ENCODE peak calls at places on chromosome 11, in nine cellular contexts. One of them, this sample, is unnamed.

GRCh38 chr11:61110255-61111059 is 8.2 kb downstream of the CD5 start:
- DNase-seq in stomach: no peak
- DNase-seq in HCT116: no peak
- DNase-seq in prostate gland: no peak
- DNase-seq in H1: no peak
- DNase-seq in transverse colon: no peak
- DNase-seq in spleen: no peak
- DNase-seq in GM23338: no peak
- DNase-seq in suprapubic skin: no peak
- DNase-seq in this sample: no peak

GRCh38 chr11:81071641-81072040 is 1630.8 kb upstream of the TENM4 start:
- DNase-seq in GM23338: no peak
- DNase-seq in prostate gland: no peak
- DNase-seq in suprapubic skin: no peak
- DNase-seq in spleen: no peak
- DNase-seq in HCT116: no peak
- DNase-seq in stomach: no peak
- DNase-seq in H1: no peak
- DNase-seq in transverse colon: no peak
- DNase-seq in this sample: no peak

GRCh38 chr11:45766469-45766868 is 38.5 kb upstream of the SLC35C1 start:
- DNase-seq in HCT116: no peak
- DNase-seq in suprapubic skin: no peak
- DNase-seq in transverse colon: no peak
- DNase-seq in stomach: peak; percentile 4
- DNase-seq in prostate gland: no peak
- DNase-seq in H1: no peak
- DNase-seq in spleen: no peak
- DNase-seq in GM23338: no peak
- DNase-seq in this sample: no peak

GRCh38 chr11:19806251-19806650 is 93.6 kb downstream of the NAV2 start:
- DNase-seq in transverse colon: no peak
- DNase-seq in prostate gland: no peak
- DNase-seq in suprapubic skin: no peak
- DNase-seq in stomach: no peak
- DNase-seq in spleen: no peak
- DNase-seq in H1: no peak
- DNase-seq in GM23338: no peak
- DNase-seq in HCT116: no peak
- DNase-seq in this sample: no peak

GRCh38 chr11:114321621-114322257 is 25.5 kb downstream of the NNMT start:
- DNase-seq in GM23338: no peak
- DNase-seq in spleen: no peak
- DNase-seq in suprapubic skin: no peak
- DNase-seq in HCT116: no peak
- DNase-seq in prostate gland: no peak
- DNase-seq in stomach: no peak
- DNase-seq in transverse colon: no peak
- DNase-seq in H1: no peak
- DNase-seq in this sample: no peak

GRCh38 chr11:124170801-124171586 is 12.2 kb upstream of the OR10D3 start:
- DNase-seq in prostate gland: no peak
- DNase-seq in HCT116: no peak
- DNase-seq in stomach: no peak
- DNase-seq in transverse colon: no peak
- DNase-seq in suprapubic skin: no peak
- DNase-seq in H1: no peak
- DNase-seq in spleen: no peak
- DNase-seq in GM23338: peak; percentile 34
- DNase-seq in this sample: no peak

GRCh38 chr11:15933896-15934625 is 422.3 kb downstream of the SOX6 start:
- DNase-seq in prostate gland: no peak
- DNase-seq in spleen: no peak
- DNase-seq in HCT116: no peak
- DNase-seq in transverse colon: no peak
- DNase-seq in suprapubic skin: no peak
- DNase-seq in H1: peak; percentile 7
- DNase-seq in stomach: no peak
- DNase-seq in GM23338: no peak
- DNase-seq in this sample: no peak

GRCh38 chr11:94583213-94583884 is 16.2 kb downstream of the PIWIL4 start:
- DNase-seq in transverse colon: no peak
- DNase-seq in spleen: no peak
- DNase-seq in prostate gland: no peak
- DNase-seq in HCT116: no peak
- DNase-seq in suprapubic skin: no peak
- DNase-seq in GM23338: no peak
- DNase-seq in H1: no peak
- DNase-seq in stomach: no peak
- DNase-seq in this sample: no peak

GRCh38 chr11:6681949-6682348 is 1.2 kb downstream of the MRPL17 start:
- DNase-seq in transverse colon: no peak
- DNase-seq in spleen: no peak
- DNase-seq in H1: no peak
- DNase-seq in suprapubic skin: no peak
- DNase-seq in prostate gland: no peak
- DNase-seq in GM23338: no peak
- DNase-seq in HCT116: no peak
- DNase-seq in stomach: no peak
- DNase-seq in this sample: no peak

GRCh38 chr11:14418801-14419417 is 59.9 kb upstream of the RRAS2 start:
- DNase-seq in suprapubic skin: no peak
- DNase-seq in HCT116: peak; percentile 48
- DNase-seq in prostate gland: no peak
- DNase-seq in GM23338: peak; percentile 92
- DNase-seq in H1: no peak
- DNase-seq in transverse colon: no peak
- DNase-seq in stomach: no peak
- DNase-seq in spleen: no peak
- DNase-seq in this sample: no peak

GRCh38 chr11:107973641-107974040 is 35.1 kb upstream of the CUL5 start:
- DNase-seq in suprapubic skin: no peak
- DNase-seq in H1: no peak
- DNase-seq in HCT116: no peak
- DNase-seq in prostate gland: no peak
- DNase-seq in GM23338: no peak
- DNase-seq in stomach: no peak
- DNase-seq in spleen: no peak
- DNase-seq in transverse colon: no peak
- DNase-seq in this sample: no peak

GRCh38 chr11:2857918-2858317 is 27.7 kb downstream of the CDKN1C start:
- DNase-seq in spleen: no peak
- DNase-seq in transverse colon: no peak
- DNase-seq in H1: no peak
- DNase-seq in stomach: no peak
- DNase-seq in suprapubic skin: no peak
- DNase-seq in GM23338: no peak
- DNase-seq in prostate gland: no peak
- DNase-seq in HCT116: no peak
- DNase-seq in this sample: no peak

GRCh38 chr11:47236482-47236881 is 12.1 kb downstream of the ACP2 start:
- DNase-seq in spleen: no peak
- DNase-seq in H1: no peak
- DNase-seq in stomach: no peak
- DNase-seq in suprapubic skin: no peak
- DNase-seq in prostate gland: no peak
- DNase-seq in HCT116: no peak
- DNase-seq in transverse colon: no peak
- DNase-seq in GM23338: no peak
- DNase-seq in this sample: no peak
- TF ChIP-seq POLR2AphosphoS5 in spleen: no peak
- TF ChIP-seq POLR2AphosphoS5 in H1: no peak
- TF ChIP-seq POLR2AphosphoS5 in stomach: no peak
- TF ChIP-seq POLR2AphosphoS5 in suprapubic skin: no peak
- TF ChIP-seq POLR2AphosphoS5 in prostate gland: no peak
- TF ChIP-seq POLR2AphosphoS5 in HCT116: no peak
- TF ChIP-seq POLR2AphosphoS5 in transverse colon: no peak
- TF ChIP-seq POLR2AphosphoS5 in GM23338: no peak
- TF ChIP-seq POLR2AphosphoS5 in this sample: no peak

DNA sequence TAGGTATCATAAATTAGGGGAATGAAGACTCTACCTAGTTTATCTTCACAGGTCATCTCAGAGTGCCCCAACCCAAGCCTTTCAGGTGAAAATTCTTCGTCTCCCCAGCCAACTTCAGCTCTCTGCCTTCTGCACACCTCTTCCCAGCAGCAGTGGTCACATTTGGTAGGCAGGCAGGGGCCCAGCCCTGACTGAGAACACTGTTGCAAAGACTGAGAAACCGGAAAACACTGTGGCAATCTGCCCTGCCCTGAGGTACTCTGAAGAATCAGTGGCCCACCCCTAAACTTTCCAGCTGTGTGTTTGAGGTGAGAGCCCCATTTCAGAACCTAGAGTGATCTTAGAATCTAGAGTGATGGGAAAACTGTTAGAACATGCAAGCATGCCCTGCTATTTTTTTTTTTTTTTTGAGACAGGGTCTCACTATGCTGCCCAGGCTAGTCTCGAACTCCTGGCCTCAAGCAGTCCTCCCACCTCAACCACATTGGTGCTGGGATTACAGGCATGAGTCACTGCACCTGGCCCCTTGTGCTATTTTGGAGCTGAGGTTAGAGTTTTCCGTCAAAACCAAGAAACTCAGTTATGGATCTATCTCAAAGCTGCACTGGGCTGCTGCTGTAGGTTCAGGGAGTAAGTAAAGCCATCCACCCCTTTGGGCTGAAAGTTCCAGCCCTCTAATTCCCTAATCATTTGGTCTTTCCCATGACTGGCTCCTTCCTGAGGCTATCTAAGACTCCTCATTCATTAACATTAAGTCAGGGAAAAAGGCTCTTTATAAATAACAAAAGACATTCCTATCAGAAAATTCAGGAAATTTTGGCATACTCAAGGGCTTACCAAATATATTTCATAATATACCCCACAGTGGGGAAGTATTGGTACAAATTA is 1.7 kb upstream of the LDHA start:
- DNase-seq in H1: no peak
- DNase-seq in HCT116: no peak
- DNase-seq in prostate gland: no peak
- DNase-seq in transverse colon: no peak
- DNase-seq in suprapubic skin: no peak
- DNase-seq in GM23338: peak; percentile 12
- DNase-seq in spleen: peak; percentile 78
- DNase-seq in stomach: no peak
- DNase-seq in this sample: no peak
- TF ChIP-seq POLR2AphosphoS5 in H1: no peak
- TF ChIP-seq POLR2AphosphoS5 in HCT116: no peak
- TF ChIP-seq POLR2AphosphoS5 in prostate gland: no peak
- TF ChIP-seq POLR2AphosphoS5 in transverse colon: no peak
- TF ChIP-seq POLR2AphosphoS5 in suprapubic skin: no peak
- TF ChIP-seq POLR2AphosphoS5 in GM23338: no peak
- TF ChIP-seq POLR2AphosphoS5 in spleen: no peak
- TF ChIP-seq POLR2AphosphoS5 in stomach: no peak
- TF ChIP-seq POLR2AphosphoS5 in this sample: no peak

GRCh38 chr11:66050581-66051231 is 1.5 kb upstream of the SF3B2 start:
- DNase-seq in transverse colon: no peak
- DNase-seq in prostate gland: no peak
- DNase-seq in suprapubic skin: no peak
- DNase-seq in GM23338: peak; percentile 47
- DNase-seq in spleen: peak; percentile 58
- DNase-seq in HCT116: no peak
- DNase-seq in H1: peak; percentile 49
- DNase-seq in stomach: no peak
- DNase-seq in this sample: no peak
- TF ChIP-seq POLR2AphosphoS5 in transverse colon: no peak
- TF ChIP-seq POLR2AphosphoS5 in prostate gland: no peak
- TF ChIP-seq POLR2AphosphoS5 in suprapubic skin: no peak
- TF ChIP-seq POLR2AphosphoS5 in GM23338: no peak
- TF ChIP-seq POLR2AphosphoS5 in spleen: no peak
- TF ChIP-seq POLR2AphosphoS5 in HCT116: no peak
- TF ChIP-seq POLR2AphosphoS5 in H1: no peak
- TF ChIP-seq POLR2AphosphoS5 in stomach: no peak
- TF ChIP-seq POLR2AphosphoS5 in this sample: no peak

DNA sequence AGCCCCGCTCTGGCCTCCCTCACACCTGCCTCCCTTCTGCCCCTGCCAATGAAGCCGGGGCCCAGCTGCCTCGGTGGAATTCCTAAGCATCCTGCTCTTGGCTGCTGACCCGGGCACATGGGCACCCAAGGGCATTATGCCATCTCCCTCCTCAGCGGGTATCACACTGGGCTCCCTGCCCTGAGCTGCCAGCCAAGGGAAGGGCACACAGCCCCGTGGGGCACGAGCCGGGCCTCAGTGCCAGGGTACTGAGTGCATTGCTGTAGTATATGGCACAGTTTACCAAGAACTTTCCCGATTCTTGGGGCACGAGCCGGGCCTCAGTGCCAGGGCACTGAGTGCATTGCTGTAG is 43.8 kb upstream of the JAM3 start:
- DNase-seq in transverse colon: no peak
- DNase-seq in stomach: no peak
- DNase-seq in suprapubic skin: no peak
- DNase-seq in H1: no peak
- DNase-seq in prostate gland: no peak
- DNase-seq in spleen: no peak
- DNase-seq in HCT116: no peak
- DNase-seq in GM23338: no peak
- DNase-seq in this sample: no peak
- TF ChIP-seq POLR2AphosphoS5 in transverse colon: no peak
- TF ChIP-seq POLR2AphosphoS5 in stomach: no peak
- TF ChIP-seq POLR2AphosphoS5 in suprapubic skin: no peak
- TF ChIP-seq POLR2AphosphoS5 in H1: no peak
- TF ChIP-seq POLR2AphosphoS5 in prostate gland: no peak
- TF ChIP-seq POLR2AphosphoS5 in spleen: no peak
- TF ChIP-seq POLR2AphosphoS5 in HCT116: no peak
- TF ChIP-seq POLR2AphosphoS5 in GM23338: no peak
- TF ChIP-seq POLR2AphosphoS5 in this sample: no peak

DNA sequence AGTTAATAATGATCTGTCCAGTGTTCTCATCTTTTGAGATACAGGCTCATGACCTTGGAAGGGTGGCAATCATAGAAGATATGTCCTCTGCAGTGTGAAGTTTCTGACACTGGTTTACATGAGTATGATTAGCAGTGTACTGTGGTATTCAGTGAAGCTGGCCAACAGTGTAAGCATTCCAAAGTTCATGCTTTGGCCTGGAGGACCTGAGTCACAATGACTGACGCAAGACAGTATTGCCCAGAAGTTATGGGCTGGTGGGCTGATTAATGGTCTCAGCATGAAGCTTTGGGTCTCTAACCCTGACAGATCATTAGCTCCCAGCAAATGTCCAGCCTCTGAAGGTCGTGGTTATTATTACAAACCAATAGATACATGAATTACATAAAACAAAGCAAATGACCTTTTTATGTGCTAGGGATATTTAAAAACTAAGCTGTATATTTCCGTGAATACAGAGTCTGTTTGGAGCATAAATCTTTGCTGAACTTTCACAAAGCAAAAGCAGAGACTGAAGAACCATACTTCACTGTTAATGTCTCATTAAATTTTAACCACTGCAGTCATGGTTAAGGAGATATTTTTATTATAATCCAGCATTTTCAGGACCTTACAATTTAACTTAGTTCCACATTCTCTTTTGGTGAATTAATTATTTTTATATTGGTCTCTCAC is 28.3 kb upstream of the USP47 start:
- DNase-seq in transverse colon: peak; percentile 24
- DNase-seq in stomach: peak; percentile 51
- DNase-seq in GM23338: no peak
- DNase-seq in prostate gland: no peak
- DNase-seq in H1: no peak
- DNase-seq in HCT116: peak; percentile 31
- DNase-seq in suprapubic skin: no peak
- DNase-seq in spleen: no peak
- DNase-seq in this sample: peak; percentile 78
- TF ChIP-seq POLR2AphosphoS5 in transverse colon: peak; percentile 74
- TF ChIP-seq POLR2AphosphoS5 in stomach: peak; percentile 85
- TF ChIP-seq POLR2AphosphoS5 in GM23338: no peak
- TF ChIP-seq POLR2AphosphoS5 in prostate gland: no peak
- TF ChIP-seq POLR2AphosphoS5 in H1: no peak
- TF ChIP-seq POLR2AphosphoS5 in HCT116: no peak
- TF ChIP-seq POLR2AphosphoS5 in suprapubic skin: no peak
- TF ChIP-seq POLR2AphosphoS5 in spleen: no peak
- TF ChIP-seq POLR2AphosphoS5 in this sample: peak; percentile 70

This sample was measured in sigmoid colon.